ENCODE peak calls at places on chromosomes 3 and 15, in nine cellular contexts. E is bronchial epithelial cell, A is left ventricle myocardium inferior, N is GM13977, J is thoracic aorta, K is colonic mucosa, W is activated B cell treated with CpG ODN at 0.5 μM for 24 hours, C is ovary, O is GM12864. U is an unnamed sample.

GRCh38 chr3:11331101-11331500 is 58.9 kb downstream of the ATG7 start:
- DNase-seq in E (peak; percentile 46), A (no peak), N (no peak), J (no peak), K (no peak), W (no peak), C (no peak), O (no peak), U (no peak)

GRCh38 chr3:50347187-50347813 is 1.8 kb upstream of the ZMYND10 start:
- DNase-seq in E (peak; percentile 64), A (peak; percentile 61), N (peak; percentile 75), J (no peak), K (peak; percentile 73), W (peak; percentile 59), C (peak; percentile 76), O (no peak), U (peak; percentile 73)

GRCh38 chr3:190621971-190622370 is 108.1 kb downstream of the IL1RAP start:
- DNase-seq in E (no peak), A (no peak), N (no peak), J (no peak), K (no peak), W (no peak), C (no peak), O (no peak), U (no peak)

GRCh38 chr15:85727068-85727467 is 67.7 kb downstream of the KLHL25 start:
- DNase-seq in E (no peak), A (no peak), N (no peak), J (no peak), K (peak; percentile 49), W (no peak), C (no peak), O (no peak), U (no peak)

GRCh38 chr15:101676965-101677364 is 24.8 kb upstream of the TM2D3 start:
- DNase-seq in E (no peak), A (no peak), N (no peak), J (no peak), K (no peak), W (no peak), C (no peak), O (no peak), U (no peak)

GRCh38 chr3:45321607-45322391 is 66.6 kb upstream of the LARS2 start:
- DNase-seq in E (peak; percentile 4), A (no peak), N (no peak), J (no peak), K (no peak), W (no peak), C (no peak), O (no peak), U (no peak)

GRCh38 chr15:60426870-60427528 is 29.2 kb upstream of the ANXA2 start:
- DNase-seq in E (peak; percentile 78), A (no peak), N (no peak), J (no peak), K (no peak), W (no peak), C (no peak), O (no peak), U (no peak)

GRCh38 chr3:100317928-100318327 is 16.6 kb upstream of the NIT2 start:
- DNase-seq in E (no peak), A (no peak), N (peak; percentile 51), J (no peak), K (no peak), W (no peak), C (no peak), O (no peak), U (peak; percentile 59)

GRCh38 chr3:58016710-58017109 is 8.5 kb downstream of the FLNB start:
- DNase-seq in E (no peak), A (no peak), N (no peak), J (no peak), K (no peak), W (no peak), C (no peak), O (no peak), U (no peak)

GRCh38 chr3:184349563-184350470 is 11.6 kb downstream of the CLCN2 start:
- DNase-seq in E (no peak), A (no peak), N (no peak), J (no peak), K (no peak), W (no peak), C (no peak), O (no peak), U (no peak)

GRCh38 chr15:69893863-69894262 is 203.9 kb downstream of the TLE3 start:
- DNase-seq in E (no peak), A (peak; percentile 42), N (no peak), J (peak; percentile 11), K (peak; percentile 35), W (no peak), C (no peak), O (no peak), U (no peak)

GRCh38 chr15:50184863-50185504 is 3.0 kb downstream of the SLC27A2 start:
- DNase-seq in E (no peak), A (no peak), N (no peak), J (no peak), K (no peak), W (no peak), C (no peak), O (no peak), U (no peak)

GRCh38 chr15:50187997-50188396 is 6.0 kb downstream of the SLC27A2 start:
- DNase-seq in E (no peak), A (no peak), N (no peak), J (no peak), K (no peak), W (no peak), C (no peak), O (no peak), U (no peak)

GRCh38 chr15:50187525-50187924 is 5.5 kb downstream of the SLC27A2 start:
- DNase-seq in E (no peak), A (no peak), N (no peak), J (no peak), K (no peak), W (no peak), C (no peak), O (no peak), U (no peak)

GRCh38 chr15:50186090-50186489 is 4.1 kb downstream of the SLC27A2 start:
- DNase-seq in E (no peak), A (no peak), N (no peak), J (no peak), K (no peak), W (no peak), C (no peak), O (no peak), U (no peak)

DNA sequence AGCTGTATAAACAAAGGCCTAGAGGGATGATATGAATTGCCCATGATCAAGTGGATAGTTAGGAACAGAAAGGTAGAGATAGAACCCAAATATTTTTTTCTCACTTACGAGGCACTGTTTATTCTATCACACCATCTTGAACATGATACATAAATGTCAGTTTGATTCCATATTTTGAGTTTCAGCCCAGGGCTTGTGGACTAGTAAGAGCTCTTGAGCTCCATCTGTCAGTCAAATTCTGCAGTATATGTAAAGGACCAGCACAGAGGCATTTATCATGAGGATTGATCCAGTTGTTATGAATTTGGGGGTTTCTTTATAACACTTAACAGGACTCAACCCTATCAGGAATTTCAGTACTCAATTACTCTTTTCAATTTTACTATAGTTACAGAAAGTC is 4.8 kb downstream of the SLC27A2 start:
- DNase-seq in E (no peak), A (no peak), N (no peak), J (no peak), K (no peak), W (no peak), C (no peak), O (no peak), U (no peak)
- TF ChIP-seq CTCF in E (no peak), A (no peak), N (no peak), J (no peak), K (no peak), W (no peak), C (no peak), O (no peak), U (no peak)

GRCh38 chr3:195020185-195020584 is 250.8 kb downstream of the XXYLT1 start:
- DNase-seq in E (no peak), A (no peak), N (no peak), J (no peak), K (no peak), W (no peak), C (no peak), O (no peak), U (no peak)
- TF ChIP-seq CTCF in E (no peak), A (no peak), N (no peak), J (no peak), K (no peak), W (no peak), C (no peak), O (no peak), U (no peak)

DNA sequence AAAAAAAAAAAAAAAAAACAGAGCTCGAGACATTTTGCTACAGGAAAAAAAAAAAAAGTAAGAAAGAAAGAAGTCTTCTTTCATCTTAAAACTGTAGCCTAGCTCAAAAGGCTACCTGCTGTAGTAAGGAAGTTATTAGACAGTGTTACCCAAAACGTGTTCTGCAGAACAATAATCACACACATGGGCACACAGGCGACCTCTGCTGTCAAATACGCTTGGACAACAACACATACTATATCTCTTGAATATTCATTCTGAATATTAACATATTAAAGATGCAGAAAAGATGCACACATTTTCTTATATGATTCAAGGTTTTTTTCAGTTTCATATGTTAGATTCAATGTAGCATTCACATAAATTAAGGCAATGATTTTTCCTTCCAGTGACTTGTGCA is 215.8 kb downstream of the ROBO1 start:
- DNase-seq in E (no peak), A (no peak), N (no peak), J (no peak), K (no peak), W (no peak), C (no peak), O (no peak), U (no peak)
- TF ChIP-seq CTCF in E (no peak), A (no peak), N (no peak), J (no peak), K (no peak), W (no peak), C (no peak), O (no peak), U (no peak)

DNA sequence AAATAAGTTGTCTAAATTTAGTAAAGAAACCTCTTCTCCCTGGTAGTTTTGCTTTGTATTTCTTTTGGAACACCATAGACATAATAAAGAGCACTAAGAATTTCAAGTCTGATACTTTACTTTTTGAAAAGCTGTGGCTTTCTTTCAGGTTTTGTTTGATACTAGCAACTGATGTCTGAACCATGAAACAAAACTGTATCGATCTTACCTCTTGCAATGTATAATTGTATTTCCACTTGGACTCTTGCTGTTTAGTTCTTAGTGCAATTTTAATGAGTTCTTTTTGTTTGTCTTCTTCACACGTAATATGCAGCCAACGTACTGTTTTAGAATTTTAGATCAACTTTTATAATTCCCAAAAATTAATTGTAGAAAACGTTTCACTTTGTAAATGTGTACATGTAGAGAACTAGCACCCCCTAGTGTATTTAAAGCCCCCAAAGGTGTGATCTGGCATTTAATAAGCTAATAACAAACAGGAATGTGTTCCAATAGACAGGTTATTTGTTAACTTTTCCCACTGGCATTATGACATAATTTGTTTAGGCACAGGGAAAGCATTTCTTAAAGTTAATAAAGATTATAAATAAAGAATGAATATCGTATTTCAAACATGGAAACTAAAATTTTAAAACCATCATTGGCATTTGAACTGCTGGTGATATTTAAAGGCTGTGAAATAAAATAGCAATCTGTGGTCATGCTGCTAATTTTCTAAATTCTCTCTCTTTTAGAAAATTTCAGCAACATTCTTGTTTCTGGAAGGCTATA is 289.1 kb upstream of the DNAJC19 start:
- DNase-seq in E (no peak), A (no peak), N (peak; percentile 9), J (no peak), K (no peak), W (no peak), C (no peak), O (no peak), U (no peak)
- TF ChIP-seq CTCF in E (no peak), A (peak; percentile 47), N (peak; percentile 37), J (peak; percentile 12), K (no peak), W (no peak), C (no peak), O (peak; percentile 16), U (peak; percentile 16)

GRCh38 chr15:40974921-40975320 is 21.6 kb downstream of the CHAC1 start:
- DNase-seq in E (no peak), A (no peak), N (no peak), J (no peak), K (no peak), W (no peak), C (no peak), O (no peak), U (no peak)
- TF ChIP-seq CTCF in E (no peak), A (no peak), N (no peak), J (peak; percentile 33), K (no peak), W (no peak), C (no peak), O (no peak), U (no peak)